ENCODE peak calls at places on chromosomes 6 and 20, in ten cellular contexts. I is endothelial cell of umbilical vein; P is left ventricle myocardium inferior; G is GM06990; E is transverse colon; U is CD4-positive, alpha-beta T cell; M is kidney; F is neural progenitor cell; A is heart right ventricle; T is cardiac muscle cell. C is an unnamed sample.

GRCh38 chr6:155709262-155709661 is 253.6 kb upstream of the NOX3 start:
- DNase-seq in P (no peak), I (no peak), T (no peak), U (no peak), M (peak), F (peak), A (no peak), E (no peak), G (no peak), C (no peak)

GRCh38 chr6:108944707-108945685 is 96.8 kb downstream of the ARMC2 start:
- DNase-seq in F (no peak), U (no peak), G (no peak), I (no peak), P (peak), A (peak), M (no peak), E (no peak), T (peak), C (no peak)

GRCh38 chr6:145086197-145086596 is 649.1 kb downstream of the EPM2A start:
- DNase-seq in I (no peak), T (peak), U (no peak), P (no peak), A (no peak), F (no peak), G (no peak), M (no peak), E (no peak), C (no peak)

GRCh38 chr6:116975600-116975999 is 98.6 kb downstream of the RFX6 start:
- DNase-seq in F (no peak), P (no peak), U (no peak), A (no peak), M (no peak), I (no peak), E (no peak), T (no peak), G (no peak), C (no peak)

GRCh38 chr6:144321839-144322591 is 36.9 kb downstream of the UTRN start:
- DNase-seq in E (no peak), P (no peak), A (no peak), G (no peak), I (no peak), T (no peak), U (no peak), M (no peak), F (peak), C (no peak)

GRCh38 chr6:100948381-100949133 is 67.4 kb upstream of the ASCC3 start:
- DNase-seq in T (peak), E (no peak), F (no peak), A (no peak), G (no peak), M (no peak), I (no peak), U (no peak), P (no peak), C (no peak)

GRCh38 chr6:17519120-17519519 is 81.0 kb upstream of the FAM8A1 start:
- DNase-seq in I (no peak), U (no peak), G (no peak), E (no peak), T (no peak), M (no peak), F (no peak), A (no peak), P (no peak), C (no peak)

GRCh38 chr20:3724356-3724755 is 8.1 kb upstream of the HSPA12B start:
- DNase-seq in T (no peak), F (no peak), M (peak), P (no peak), U (no peak), G (no peak), E (no peak), I (no peak), A (no peak), C (no peak)

GRCh38 chr6:124870611-124871201 is 91.5 kb upstream of the RNF217 start:
- DNase-seq in T (peak), F (peak), E (no peak), G (no peak), U (no peak), P (no peak), I (peak), A (no peak), M (no peak), C (no peak)
- TF ChIP-seq CTCF in T (peak), F (peak), E (peak), G (peak), U (peak), P (peak), I (peak), A (peak), M (peak), C (peak)

GRCh38 chr20:20052074-20052970 is at the start of the genes CFAP61 and CRNKL1:
- DNase-seq in U (peak), M (peak), P (peak), A (peak), I (peak), F (peak), T (peak), G (peak), E (peak), C (peak)
- TF ChIP-seq CTCF in U (no peak), M (peak), P (peak), A (no peak), I (peak), F (no peak), T (no peak), G (no peak), E (no peak), C (no peak)

GRCh38 chr6:6825153-6825847 is 236.8 kb downstream of the LY86 start:
- DNase-seq in M (no peak), E (peak), T (no peak), U (no peak), P (no peak), G (no peak), F (no peak), I (no peak), A (no peak), C (no peak)
- TF ChIP-seq CTCF in M (no peak), E (no peak), T (no peak), U (no peak), P (no peak), G (no peak), F (no peak), I (no peak), A (no peak), C (no peak)

GRCh38 chr6:30907758-30908591 is at the start of gene GTF2H4:
- DNase-seq in T (peak), M (peak), A (peak), P (peak), U (peak), E (peak), G (peak), F (peak), I (peak), C (peak)
- TF ChIP-seq CTCF in T (no peak), M (peak), A (no peak), P (no peak), U (no peak), E (no peak), G (no peak), F (no peak), I (no peak), C (no peak)

GRCh38 chr6:71533939-71534379 is 245.3 kb downstream of the OGFRL1 start:
- DNase-seq in T (peak), M (no peak), G (no peak), U (no peak), F (no peak), I (peak), P (no peak), A (no peak), E (no peak), C (peak)
- TF ChIP-seq CTCF in T (peak), M (peak), G (peak), U (peak), F (peak), I (peak), P (peak), A (peak), E (peak), C (peak)

GRCh38 chr6:39870950-39871349 is 63.3 kb downstream of the MOCS1 start:
- DNase-seq in P (no peak), F (no peak), I (no peak), A (no peak), E (no peak), T (no peak), U (no peak), M (no peak), G (no peak), C (no peak)
- TF ChIP-seq CTCF in P (no peak), F (no peak), I (peak), A (no peak), E (no peak), T (peak), U (no peak), M (no peak), G (no peak), C (peak)

GRCh38 chr20:23090147-23090546 is 4.0 kb upstream of the CD93 start:
- DNase-seq in M (peak), E (no peak), A (no peak), G (no peak), I (no peak), F (no peak), U (no peak), P (no peak), T (no peak), C (no peak)
- TF ChIP-seq CTCF in M (no peak), E (no peak), A (no peak), G (no peak), I (no peak), F (peak), U (no peak), P (no peak), T (no peak), C (no peak)

GRCh38 chr6:88975369-88975768 is 12.0 kb upstream of the RNGTT start:
- DNase-seq in T (no peak), P (no peak), U (no peak), M (no peak), E (no peak), F (no peak), A (no peak), G (no peak), I (no peak), C (peak)
- TF ChIP-seq CTCF in T (no peak), P (no peak), U (no peak), M (no peak), E (no peak), F (no peak), A (no peak), G (peak), I (no peak), C (peak)

C was measured in OCI-LY7.